ENCODE peak calls at places on chromosomes 7 and 10, in four cellular contexts. I is choroid plexus epithelial cell, U is mucosa of descending colon, E is GM23338. D is an unnamed sample.

GRCh38 chr7:106679153-106679931 is 18.4 kb upstream of the CCDC71L start:
- DNase-seq in E (no peak), I (peak), U (no peak), D (no peak)

GRCh38 chr7:31957090-31957720 is 113.0 kb downstream of the PDE1C start:
- DNase-seq in E (no peak), I (peak), U (no peak), D (no peak)

GRCh38 chr7:1918881-1919525 is 248.9 kb downstream of the ELFN1 start:
- DNase-seq in I (no peak), E (no peak), U (no peak), D (no peak)

GRCh38 chr10:97858001-97858439 is 8.4 kb downstream of the GOLGA7B start:
- DNase-seq in U (no peak), E (no peak), I (peak), D (no peak)

GRCh38 chr10:112517381-112517976 is 70.5 kb downstream of the VTI1A start:
- DNase-seq in I (no peak), U (no peak), E (no peak), D (no peak)

GRCh38 chr10:46516660-46517416 is 39.6 kb downstream of the GPRIN2 start:
- DNase-seq in I (peak), E (no peak), U (no peak), D (peak)

GRCh38 chr10:81873932-81874816 is 820 bp upstream of the NRG3 start:
- DNase-seq in I (peak), U (peak), E (peak), D (peak)

GRCh38 chr10:86046845-86047460 is 319.6 kb downstream of the GRID1 start:
- DNase-seq in U (no peak), E (no peak), I (no peak), D (no peak)

GRCh38 chr10:124092270-124093075 is 925 bp downstream of the CHST15 start:
- DNase-seq in I (no peak), U (peak), E (peak), D (peak)

GRCh38 chr7:99499356-99499712 is 747 bp downstream of the ZNF394 start:
- DNase-seq in E (no peak), U (no peak), I (no peak), D (no peak)

GRCh38 chr10:88116491-88116890 is 253.1 kb downstream of the PTEN start:
- DNase-seq in E (no peak), I (no peak), U (no peak), D (no peak)

GRCh38 chr7:149624006-149624405 is 126.4 kb upstream of the ZNF746 start:
- DNase-seq in E (peak), U (peak), I (peak), D (no peak)

GRCh38 chr7:107173191-107173590 is 4.4 kb downstream of the HBP1 start:
- DNase-seq in I (no peak), U (no peak), E (peak), D (no peak)

GRCh38 chr7:100933735-100934134 is 15.6 kb upstream of the MUC3A start:
- DNase-seq in U (no peak), E (peak), I (no peak), D (no peak)

GRCh38 chr7:36277247-36277542 is 112.5 kb upstream of the ANLN start:
- DNase-seq in E (no peak), U (no peak), I (peak), D (no peak)

GRCh38 chr10:59325116-59325515 is 37.2 kb downstream of the FAM13C start:
- DNase-seq in E (no peak), I (no peak), U (no peak), D (no peak)

GRCh38 chr10:8840356-8840755 is 785.9 kb downstream of the GATA3 start:
- DNase-seq in U (no peak), E (peak), I (no peak), D (no peak)

GRCh38 chr7:5217851-5218331 is 27.9 kb downstream of the WIPI2 start:
- DNase-seq in E (no peak), I (no peak), U (no peak), D (peak)

GRCh38 chr7:42605800-42606199 is 306.1 kb downstream of the C7orf25 start:
- DNase-seq in U (no peak), E (no peak), I (no peak), D (no peak)

GRCh38 chr7:50805425-50806130 is 22.9 kb upstream of the GRB10 start:
- DNase-seq in E (no peak), I (no peak), U (no peak), D (no peak)

DNA sequence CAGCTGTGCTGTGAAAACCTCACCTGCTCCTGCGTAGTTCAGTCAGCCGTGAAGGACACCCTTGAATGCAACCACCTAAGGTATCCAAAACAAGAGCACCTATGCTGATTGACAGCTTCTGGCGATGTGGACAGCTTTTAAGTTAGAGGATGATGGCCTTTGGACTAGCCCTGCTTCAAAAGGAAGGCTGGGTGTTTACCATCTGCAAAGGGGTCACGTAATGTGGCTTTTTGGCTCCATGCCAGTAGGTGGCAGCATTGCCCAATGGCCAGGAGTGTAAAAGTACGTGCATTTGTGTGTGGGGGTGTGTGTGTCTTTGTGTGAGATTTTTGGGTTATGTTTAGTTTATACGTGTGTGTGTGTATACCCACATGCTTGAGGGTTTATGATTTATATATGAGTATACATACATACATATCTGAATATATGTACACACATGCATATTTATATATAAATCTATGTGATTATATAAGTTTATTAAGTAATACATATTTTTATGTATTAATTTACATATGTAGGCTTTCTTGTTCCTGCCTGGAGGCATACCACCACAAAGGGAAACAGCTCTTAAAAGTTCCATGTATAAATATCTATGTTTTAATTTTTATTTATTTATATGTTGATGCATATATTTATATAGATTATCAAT is 236.3 kb upstream of the ANKRD30A start:
- DNase-seq in E (peak), I (peak), U (no peak), D (no peak)
- TF ChIP-seq CTCF in E (peak), I (peak), U (no peak), D (no peak)

DNA sequence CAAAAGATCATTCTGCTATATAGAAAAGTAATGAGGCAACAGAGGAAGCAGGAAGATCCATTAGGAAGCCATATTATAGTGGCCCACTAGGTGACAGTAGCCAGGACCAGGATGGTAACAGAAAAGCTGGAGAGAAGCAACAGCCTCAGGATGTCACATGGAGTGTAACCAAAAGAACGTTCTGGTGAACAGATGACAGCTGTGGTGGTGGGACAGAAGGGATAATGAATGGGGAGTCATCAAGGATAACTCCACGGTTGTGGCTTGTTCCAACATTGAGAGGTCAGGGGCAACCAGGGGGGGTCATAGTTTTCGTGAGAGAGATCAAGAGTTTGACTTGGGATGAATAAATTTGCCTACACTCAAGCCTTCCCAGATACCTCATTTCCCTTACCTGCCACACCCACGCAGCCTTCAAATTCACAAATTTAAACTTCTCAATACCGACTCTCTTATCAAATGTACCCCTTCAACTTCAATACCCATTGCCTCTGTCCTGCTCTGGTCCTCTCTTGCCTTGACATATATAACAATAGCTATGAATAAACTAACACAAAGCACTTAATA is 9.3 kb downstream of the TBL2 start:
- DNase-seq in I (no peak), E (no peak), U (no peak), D (no peak)
- TF ChIP-seq CTCF in I (no peak), E (no peak), U (no peak), D (no peak)

GRCh38 chr7:79308176-79308575 is 145.3 kb downstream of the MAGI2 start:
- DNase-seq in E (peak), U (no peak), I (peak), D (no peak)
- TF ChIP-seq CTCF in E (peak), U (no peak), I (peak), D (no peak)

DNA sequence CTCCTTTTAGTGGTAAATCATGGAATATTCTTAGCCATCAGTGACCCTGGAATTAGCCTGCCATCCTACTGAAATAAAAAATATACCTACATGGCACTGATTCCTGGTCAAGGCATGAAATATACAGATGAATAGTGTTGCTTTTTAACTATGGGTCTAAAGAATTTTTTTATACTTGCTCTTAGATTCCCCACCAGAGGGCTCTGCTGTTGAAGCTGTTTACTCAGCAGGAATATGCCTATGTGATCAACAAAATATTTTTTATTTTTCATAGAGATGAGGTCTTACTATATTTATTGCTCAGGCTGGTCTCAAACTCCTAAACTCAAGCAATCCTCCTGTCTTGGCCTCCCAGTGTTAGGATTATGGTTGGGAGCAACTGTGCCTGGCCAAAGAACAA is 13.5 kb downstream of the ZC3HC1 start:
- DNase-seq in I (peak), E (no peak), U (no peak), D (no peak)
- TF ChIP-seq CTCF in I (peak), E (no peak), U (no peak), D (no peak)

GRCh38 chr7:27143950-27144798 is 693 bp upstream of the HOXA5 start:
- DNase-seq in U (peak), I (no peak), E (no peak), D (no peak)
- TF ChIP-seq CTCF in U (no peak), I (no peak), E (no peak), D (no peak)

GRCh38 chr10:106268000-106268399 is 896.5 kb downstream of the SORCS1 start:
- DNase-seq in I (no peak), E (no peak), U (no peak), D (no peak)

GRCh38 chr10:106267591-106267990 is 896.9 kb downstream of the SORCS1 start:
- DNase-seq in U (no peak), E (no peak), I (no peak), D (no peak)

DNA sequence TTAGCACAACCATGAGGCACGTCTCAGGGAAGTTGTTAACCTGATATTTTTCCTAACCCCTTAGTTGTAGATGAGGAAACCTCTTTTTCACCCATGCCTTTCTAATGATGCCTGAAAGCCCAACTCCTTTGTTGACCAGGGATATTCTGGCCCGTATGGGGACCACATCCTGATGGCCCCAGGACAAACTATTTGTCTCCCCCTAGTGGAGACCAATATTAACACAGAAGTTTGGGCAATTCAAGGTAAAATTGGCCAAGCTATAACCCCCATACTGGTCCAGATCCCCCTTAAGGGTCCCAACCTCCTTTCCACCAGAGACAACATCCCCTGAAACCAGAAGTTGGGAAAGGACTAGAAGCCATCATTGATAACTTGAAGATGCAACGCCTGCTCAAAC is 893.3 kb downstream of the SORCS1 start:
- DNase-seq in U (no peak), E (no peak), I (no peak), D (no peak)
- TF ChIP-seq CTCF in U (no peak), E (peak), I (peak), D (no peak)